ENCODE peak calls at places on chromosomes 3 and 15, in nine cellular contexts. O is AG09309, N is AG04450, I is lower leg skin, F is uterus, E is lower lobe of right lung, Y is sigmoid colon, C is neural progenitor cell, Q is H1. V is an unnamed sample.

GRCh38 chr15:59147666-59148065 is 42.7 kb downstream of the CCNB2 start:
- DNase-seq in N (no peak), Y (no peak), E (no peak), I (no peak), F (no peak), Q (no peak), C (no peak), O (no peak), V (no peak)

GRCh38 chr15:97745481-97746071 is 214.9 kb upstream of the ARRDC4 start:
- DNase-seq in Y (no peak), N (no peak), C (peak), O (no peak), F (no peak), I (no peak), Q (no peak), E (no peak), V (peak)

GRCh38 chr3:157093096-157093495 is 66.9 kb downstream of the CCNL1 start:
- DNase-seq in Y (no peak), N (no peak), Q (no peak), C (no peak), I (no peak), E (no peak), F (no peak), O (no peak), V (no peak)

GRCh38 chr3:34650131-34650530 is 851.7 kb downstream of the PDCD6IP start:
- DNase-seq in N (no peak), O (no peak), Q (no peak), F (no peak), E (no peak), C (no peak), Y (no peak), I (peak), V (no peak)

GRCh38 chr3:44030690-44031344 is 210.9 kb upstream of the TOPAZ1 start:
- DNase-seq in E (no peak), N (no peak), C (no peak), I (no peak), F (no peak), Y (no peak), O (no peak), Q (no peak), V (peak)

GRCh38 chr15:40768492-40769309 is 1.1 kb upstream of the C15orf62 start:
- DNase-seq in O (no peak), F (no peak), Y (no peak), E (peak), N (no peak), I (no peak), C (no peak), Q (no peak), V (no peak)

GRCh38 chr3:129575233-129575986 is 31.1 kb downstream of the PLXND1 start:
- DNase-seq in N (no peak), Q (no peak), E (no peak), C (no peak), F (no peak), I (no peak), O (no peak), Y (no peak), V (no peak)

GRCh38 chr3:152376351-152377183 is 107.8 kb downstream of the MBNL1 start:
- DNase-seq in C (no peak), Y (no peak), E (peak), F (no peak), Q (no peak), N (no peak), O (no peak), I (no peak), V (no peak)

GRCh38 chr15:97806731-97807130 is 153.8 kb upstream of the ARRDC4 start:
- DNase-seq in Y (no peak), E (no peak), C (no peak), O (no peak), Q (no peak), N (no peak), I (no peak), F (no peak), V (no peak)

GRCh38 chr15:74432271-74432967 is 1.3 kb downstream of the SEMA7A start:
- DNase-seq in F (no peak), E (no peak), Y (no peak), I (no peak), Q (no peak), N (no peak), O (no peak), C (peak), V (no peak)

GRCh38 chr3:182384182-182384581 is 409.1 kb upstream of the ATP11B start:
- DNase-seq in Q (no peak), F (no peak), O (no peak), C (no peak), I (no peak), Y (no peak), N (no peak), E (no peak), V (no peak)

GRCh38 chr3:184608209-184608608 is 46.6 kb downstream of the EPHB3 start:
- DNase-seq in O (no peak), F (no peak), Y (peak), E (no peak), I (no peak), N (no peak), Q (no peak), C (no peak), V (no peak)

GRCh38 chr3:13420817-13421755 is 964 bp upstream of the NUP210 start:
- DNase-seq in Q (no peak), I (no peak), N (no peak), E (peak), Y (no peak), O (no peak), F (no peak), C (no peak), V (no peak)

GRCh38 chr3:72441284-72441994 is 406.8 kb downstream of the SHQ1 start:
- DNase-seq in F (no peak), Y (no peak), Q (no peak), I (no peak), O (no peak), C (no peak), N (no peak), E (no peak), V (no peak)

GRCh38 chr15:78790027-78790426 is 21.2 kb downstream of the ADAMTS7 start:
- DNase-seq in N (no peak), F (no peak), I (no peak), E (no peak), Y (no peak), Q (no peak), O (no peak), C (no peak), V (no peak)

GRCh38 chr3:158494657-158495056 is 76.3 kb upstream of the MLF1 start:
- DNase-seq in E (no peak), O (no peak), N (no peak), Q (no peak), Y (no peak), I (no peak), F (no peak), C (no peak), V (no peak)

GRCh38 chr3:50612973-50613851 is 1.6 kb upstream of the CISH start:
- DNase-seq in N (no peak), E (no peak), F (no peak), Q (no peak), O (no peak), C (no peak), Y (no peak), I (no peak), V (no peak)

GRCh38 chr3:197364410-197365071 is 66.1 kb upstream of the DLG1 start:
- DNase-seq in C (peak), Q (no peak), O (no peak), I (peak), E (no peak), N (no peak), Y (peak), F (no peak), V (no peak)

GRCh38 chr15:74680461-74680860 is 15.4 kb downstream of the EDC3 start:
- DNase-seq in N (no peak), F (no peak), Q (no peak), O (no peak), Y (no peak), C (no peak), I (no peak), E (no peak), V (no peak)

GRCh38 chr3:50658831-50659230 is 15.9 kb upstream of the DOCK3 start:
- DNase-seq in Y (no peak), C (no peak), Q (no peak), O (no peak), E (no peak), F (no peak), I (peak), N (no peak), V (no peak)

GRCh38 chr15:53833134-53833624 is 73.7 kb upstream of the WDR72 start:
- DNase-seq in Y (peak), O (no peak), Q (no peak), E (no peak), F (peak), C (no peak), N (no peak), I (no peak), V (no peak)

GRCh38 chr15:65069179-65069578 is 1.4 kb upstream of the RASL12 start:
- DNase-seq in C (no peak), F (peak), O (peak), N (peak), Y (peak), I (no peak), Q (no peak), E (peak), V (no peak)

GRCh38 chr15:96342611-96343528 is 12.4 kb downstream of the NR2F2 start:
- DNase-seq in I (peak), Y (no peak), E (no peak), F (peak), O (no peak), Q (no peak), C (peak), N (no peak), V (no peak)

GRCh38 chr3:123546133-123546755 is 38.6 kb downstream of the HACD2 start:
- DNase-seq in Y (no peak), C (no peak), O (no peak), I (no peak), F (no peak), E (no peak), Q (no peak), N (peak), V (no peak)

GRCh38 chr3:102415553-102415952 is 19.3 kb upstream of the ZPLD1 start:
- DNase-seq in I (no peak), Y (no peak), Q (no peak), O (no peak), C (no peak), N (no peak), E (no peak), F (no peak), V (no peak)

GRCh38 chr15:49875392-49875791 is 243.6 kb downstream of the ATP8B4 start:
- DNase-seq in I (no peak), E (no peak), Y (no peak), O (no peak), F (no peak), N (no peak), Q (no peak), C (no peak), V (no peak)

GRCh38 chr15:47678047-47678446 is 39.3 kb upstream of the SEMA6D start:
- DNase-seq in F (no peak), O (no peak), E (no peak), Y (no peak), Q (no peak), C (no peak), I (no peak), N (no peak), V (no peak)

GRCh38 chr15:67103869-67104268 is 38.5 kb downstream of the SMAD3 start:
- DNase-seq in I (no peak), Q (no peak), F (no peak), N (no peak), O (no peak), E (no peak), Y (no peak), C (no peak), V (no peak)

GRCh38 chr3:126549861-126550487 is 8.8 kb downstream of the C3orf22 start:
- DNase-seq in E (peak), Y (peak), F (peak), Q (no peak), I (peak), N (no peak), C (no peak), O (no peak), V (peak)

GRCh38 chr3:141851411-141851810 is 25.0 kb upstream of the ATP1B3 start:
- DNase-seq in Y (no peak), I (no peak), C (no peak), O (no peak), N (no peak), E (no peak), Q (no peak), F (peak), V (no peak)

GRCh38 chr3:23490459-23490858 is 287.3 kb downstream of the UBE2E2 start:
- DNase-seq in N (peak), F (no peak), C (no peak), E (no peak), O (peak), I (no peak), Y (no peak), Q (no peak), V (no peak)

GRCh38 chr3:192514081-192514753 is 213.1 kb downstream of the FGF12 start:
- DNase-seq in Q (no peak), F (no peak), Y (no peak), C (peak), I (no peak), E (no peak), O (no peak), N (no peak), V (no peak)

GRCh38 chr3:46369675-46370132 is 1.0 kb upstream of the CCR5 start:
- DNase-seq in O (no peak), N (no peak), C (no peak), F (no peak), I (no peak), Q (no peak), Y (no peak), E (no peak), V (no peak)

GRCh38 chr15:57857871-57858270 is 151.4 kb downstream of the POLR2M start:
- DNase-seq in N (no peak), Q (no peak), I (no peak), E (no peak), C (no peak), Y (no peak), F (no peak), O (no peak), V (no peak)

GRCh38 chr15:48790716-48791115 is 20.2 kb downstream of the CEP152 start:
- DNase-seq in I (peak), F (no peak), C (no peak), Q (no peak), Y (no peak), N (no peak), E (no peak), O (no peak), V (no peak)

DNA sequence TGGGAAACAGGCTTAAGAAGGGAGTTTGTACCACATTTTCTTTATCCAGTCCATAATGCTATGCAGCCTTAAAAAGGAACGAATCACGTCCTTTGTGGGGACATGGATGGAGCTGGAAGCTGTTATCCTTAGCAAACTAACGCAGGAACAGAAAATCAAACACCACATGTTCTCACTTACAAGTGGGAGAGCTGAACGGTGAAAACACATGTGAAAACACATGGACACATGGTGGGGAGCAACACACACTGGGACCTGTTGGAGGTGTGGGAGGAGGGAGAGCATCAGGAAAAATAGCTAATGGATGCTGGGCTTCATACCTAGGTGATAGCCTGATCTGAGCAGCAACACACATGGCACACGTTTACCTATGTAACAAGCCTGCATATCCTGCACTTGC is 70.4 kb downstream of the OXNAD1 start:
- DNase-seq in Q (no peak), I (no peak), O (no peak), C (no peak), F (no peak), E (no peak), N (no peak), Y (no peak), V (no peak)
- H3K4me3 ChIP-seq in Q (no peak), I (no peak), O (no peak), C (no peak), F (no peak), E (no peak), N (no peak), Y (no peak), V (no peak)

GRCh38 chr3:96022676-96023075 is 791.7 kb upstream of the EPHA6 start:
- DNase-seq in C (no peak), O (no peak), E (no peak), I (no peak), F (no peak), N (no peak), Y (no peak), Q (no peak), V (no peak)

GRCh38 chr3:96027718-96028117 is 786.7 kb upstream of the EPHA6 start:
- DNase-seq in Q (no peak), I (no peak), E (no peak), F (no peak), C (no peak), Y (no peak), O (no peak), N (no peak), V (no peak)
- H3K4me3 ChIP-seq in Q (no peak), I (no peak), E (no peak), F (no peak), C (no peak), Y (no peak), O (no peak), N (no peak), V (no peak)

GRCh38 chr3:174862101-174862500 is 3.0 kb downstream of the NAALADL2 start:
- DNase-seq in Q (peak), C (peak), N (no peak), O (no peak), I (no peak), F (no peak), E (no peak), Y (no peak), V (peak)

GRCh38 chr3:174857301-174857700 is 1.8 kb upstream of the NAALADL2 start:
- DNase-seq in I (no peak), F (no peak), E (no peak), Y (no peak), Q (no peak), O (no peak), C (no peak), N (no peak), V (no peak)

GRCh38 chr3:174858353-174858752 is 781 bp upstream of the NAALADL2 start:
- DNase-seq in N (no peak), Q (no peak), F (no peak), Y (no peak), E (no peak), C (no peak), O (no peak), I (no peak), V (no peak)

GRCh38 chr3:174859109-174859735 is at the start of gene NAALADL2:
- DNase-seq in I (no peak), E (no peak), N (no peak), O (no peak), F (no peak), C (no peak), Y (no peak), Q (no peak), V (no peak)

GRCh38 chr3:174859756-174860155 is 622 bp downstream of the NAALADL2 start:
- DNase-seq in Q (no peak), Y (no peak), F (no peak), N (no peak), C (no peak), E (no peak), I (no peak), O (no peak), V (no peak)
- H3K4me3 ChIP-seq in Q (no peak), Y (no peak), F (no peak), N (no peak), C (no peak), E (peak), I (no peak), O (no peak), V (no peak)

GRCh38 chr15:101521084-101521483 is 31.6 kb upstream of the PCSK6 start:
- DNase-seq in F (no peak), N (no peak), O (no peak), E (no peak), C (no peak), I (peak), Y (no peak), Q (no peak), V (no peak)

GRCh38 chr15:101520395-101520794 is 30.9 kb upstream of the PCSK6 start:
- DNase-seq in Y (no peak), E (no peak), C (no peak), I (peak), F (no peak), O (no peak), Q (no peak), N (no peak), V (no peak)

GRCh38 chr15:101522621-101523559 is 33.4 kb upstream of the PCSK6 start:
- DNase-seq in C (no peak), N (no peak), I (peak), F (no peak), Y (no peak), O (no peak), E (no peak), Q (no peak), V (no peak)

GRCh38 chr15:101522091-101522490 is 32.6 kb upstream of the PCSK6 start:
- DNase-seq in F (no peak), C (no peak), Q (no peak), I (peak), Y (no peak), N (no peak), O (no peak), E (no peak), V (no peak)

GRCh38 chr15:101521563-101521962 is 32.1 kb upstream of the PCSK6 start:
- DNase-seq in Q (no peak), E (no peak), C (no peak), F (no peak), I (no peak), N (no peak), Y (no peak), O (no peak), V (no peak)
- H3K4me3 ChIP-seq in Q (no peak), E (no peak), C (no peak), F (no peak), I (no peak), N (no peak), Y (no peak), O (no peak), V (no peak)